ENCODE peak calls at places on chromosomes 4 and X, in six cellular contexts. G is left lung, A is GM23338, Y is right atrium auricular region, Q is lower lobe of right lung, R is neural progenitor cell. N is an unnamed sample.
A peak's percentile ranks its signal among the peaks of the same experiment; 100 is the strongest.

GRCh38 chrX:98379134-98379533 is 1495.4 kb downstream of the RPA4 start:
- DNase-seq in G (no peak), Y (no peak), R (no peak), Q (no peak), A (peak; percentile 22), N (no peak)

GRCh38 chrX:130933358-130933757 is 30.3 kb upstream of the ENOX2 start:
- DNase-seq in Y (no peak), R (no peak), G (no peak), A (no peak), Q (no peak), N (no peak)

GRCh38 chr4:136927172-136927571 is 605.1 kb downstream of the PCDH18 start:
- DNase-seq in Q (no peak), G (no peak), Y (no peak), A (no peak), R (no peak), N (no peak)

GRCh38 chr4:176400816-176401461 is 81.2 kb downstream of the SPCS3 start:
- DNase-seq in G (no peak), Q (no peak), A (no peak), Y (no peak), R (no peak), N (no peak)

GRCh38 chr4:70575964-70576363 is 16.1 kb upstream of the AMBN start:
- DNase-seq in R (no peak), A (no peak), Y (no peak), G (no peak), Q (no peak), N (no peak)

GRCh38 chr4:41590591-41590990 is 52.6 kb downstream of the LIMCH1 start:
- DNase-seq in A (no peak), G (no peak), R (no peak), Q (no peak), Y (no peak), N (no peak)

GRCh38 chr4:131584587-131584986 is 1564.5 kb upstream of the PCDH10 start:
- DNase-seq in R (no peak), G (no peak), Q (no peak), Y (no peak), A (no peak), N (no peak)

GRCh38 chrX:25020391-25021131 is 4.8 kb upstream of the ARX start:
- DNase-seq in G (no peak), A (peak; percentile 68), R (peak; percentile 90), Q (no peak), Y (no peak), N (no peak)

GRCh38 chrX:13899607-13900006 is 82.7 kb upstream of the GPM6B start:
- DNase-seq in R (no peak), Y (no peak), Q (no peak), A (no peak), G (no peak), N (no peak)

GRCh38 chr4:121952290-121952689 is 430 bp upstream of the TRPC3 start:
- DNase-seq in Y (no peak), R (no peak), G (no peak), A (peak; percentile 13), Q (no peak), N (no peak)

GRCh38 chr4:67333663-67334062 is 211.6 kb downstream of the CENPC start:
- DNase-seq in Y (no peak), Q (no peak), A (no peak), G (no peak), R (no peak), N (no peak)

GRCh38 chrX:71652405-71652804 is 14.9 kb upstream of the LOC101059915 start:
- DNase-seq in A (peak; percentile 62), Y (no peak), R (peak; percentile 61), Q (no peak), G (no peak), N (no peak)

GRCh38 chr4:11623726-11624037 is 195.0 kb upstream of the HS3ST1 start:
- DNase-seq in G (no peak), Q (no peak), R (peak; percentile 54), Y (no peak), A (peak; percentile 72), N (peak; percentile 26)

GRCh38 chr4:152037435-152037834 is 276.6 kb upstream of the GATB start:
- DNase-seq in Y (no peak), Q (no peak), G (no peak), R (no peak), A (no peak), N (no peak)

GRCh38 chr4:8762951-8763735 is 108.5 kb downstream of the HMX1 start:
- DNase-seq in Y (no peak), G (peak; percentile 47), R (no peak), A (no peak), Q (peak; percentile 23), N (peak; percentile 25)

GRCh38 chrX:96576358-96576757 is 108.3 kb upstream of the DIAPH2 start:
- DNase-seq in Q (no peak), A (no peak), R (no peak), G (no peak), Y (no peak), N (no peak)

DNA sequence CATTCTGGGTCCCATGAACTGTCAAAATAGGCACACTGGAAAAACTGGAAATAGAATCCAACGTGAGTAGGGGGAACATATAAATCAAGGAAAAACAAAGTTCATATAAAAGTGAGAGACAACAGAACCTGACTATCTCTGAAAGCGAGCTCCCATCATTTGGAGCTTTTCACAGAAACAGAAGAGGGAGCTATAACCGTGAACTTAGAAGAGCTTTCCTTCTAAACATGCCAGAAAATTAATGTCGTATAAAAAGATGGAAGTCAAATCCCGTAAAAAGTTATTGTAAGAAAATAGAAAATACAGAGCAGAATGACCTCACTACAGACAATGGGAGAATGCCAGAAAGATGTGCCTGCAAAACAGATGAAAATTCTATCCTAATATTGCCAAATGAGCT is 23.9 kb upstream of the HSD17B10 start:
- DNase-seq in R (no peak), A (no peak), Q (no peak), G (no peak), Y (no peak), N (no peak)
- TF ChIP-seq CTCF in R (no peak), A (peak; percentile 31), Q (no peak), G (no peak), Y (no peak), N (no peak)

GRCh38 chr4:153794001-153794400 is 5.1 kb upstream of the SFRP2 start:
- DNase-seq in G (no peak), A (no peak), R (no peak), Q (no peak), Y (no peak), N (no peak)
- H3K27me3 ChIP-seq in G (peaks cover 91% of the 10 kb centered on the region), A (peaks cover 8% of the 10 kb centered on the region), R (peaks cover 7% of the 10 kb centered on the region), Q (peaks cover 65% of the 10 kb centered on the region), Y (peaks cover 27% of the 10 kb centered on the region), N (peaks cover 52% of the 10 kb centered on the region)

DNA sequence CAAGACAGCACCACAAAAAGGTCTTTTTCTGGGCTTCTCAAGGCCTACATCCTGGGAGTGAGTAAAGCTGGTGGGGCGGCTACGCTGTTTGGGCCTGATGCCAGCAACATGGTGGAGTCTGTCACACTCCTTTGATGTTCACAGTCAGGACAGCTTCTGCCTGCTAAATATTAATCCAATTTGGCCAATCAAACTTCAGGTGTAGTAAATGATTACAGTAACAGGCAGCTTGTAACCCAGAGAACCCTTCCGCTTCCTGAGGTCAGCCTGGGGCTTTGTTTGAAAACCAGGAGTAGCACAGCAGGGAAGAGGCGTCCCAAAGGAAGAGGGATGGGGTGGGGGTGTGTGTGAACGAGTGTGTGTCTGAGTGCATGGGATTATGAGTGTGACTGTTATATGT is 220.4 kb downstream of the MAML3 start:
- DNase-seq in Q (no peak), A (peak; percentile 39), Y (no peak), G (no peak), R (no peak), N (no peak)
- H3K4me3 ChIP-seq in Q (no peak overlapping the region), A (no peak overlapping the region), Y (no peak overlapping the region), G (no peak overlapping the region), R (no peak overlapping the region), N (no peak overlapping the region)

GRCh38 chr4:7156273-7157139 is 35.8 kb upstream of the SORCS2 start:
- DNase-seq in Q (peak; percentile 1), R (peak; percentile 73), G (peak; percentile 1), Y (no peak), A (peak; percentile 73), N (peak; percentile 66)
- TF ChIP-seq CTCF in Q (peak; percentile 60), R (peak; percentile 57), G (peak; percentile 47), Y (peak; percentile 43), A (peak; percentile 48), N (peak; percentile 29)

GRCh38 chr4:1152284-1152683 is 20.1 kb downstream of the SPON2 start:
- DNase-seq in A (no peak), Q (no peak), G (no peak), Y (no peak), R (no peak), N (no peak)

GRCh38 chr4:1155314-1155713 is 17.1 kb downstream of the SPON2 start:
- DNase-seq in R (no peak), Y (no peak), G (no peak), Q (no peak), A (no peak), N (no peak)

GRCh38 chr4:1153567-1154090 is 18.8 kb downstream of the SPON2 start:
- DNase-seq in A (no peak), G (no peak), R (no peak), Q (no peak), Y (no peak), N (no peak)

GRCh38 chr4:1154523-1155182 is 17.7 kb downstream of the SPON2 start:
- DNase-seq in Q (peak; percentile 58), R (no peak), A (no peak), G (peak; percentile 31), Y (no peak), N (no peak)

GRCh38 chr4:1154126-1154522 is 18.3 kb downstream of the SPON2 start:
- DNase-seq in Y (no peak), A (no peak), Q (no peak), R (no peak), G (no peak), N (no peak)
- H3K27me3 ChIP-seq in Y (no peaks in the 10 kb centered on the region), A (no peaks in the 10 kb centered on the region), Q (no peaks in the 10 kb centered on the region), R (peaks cover 66% of the 10 kb centered on the region), G (peaks cover 7% of the 10 kb centered on the region), N (no peaks in the 10 kb centered on the region)

DNA sequence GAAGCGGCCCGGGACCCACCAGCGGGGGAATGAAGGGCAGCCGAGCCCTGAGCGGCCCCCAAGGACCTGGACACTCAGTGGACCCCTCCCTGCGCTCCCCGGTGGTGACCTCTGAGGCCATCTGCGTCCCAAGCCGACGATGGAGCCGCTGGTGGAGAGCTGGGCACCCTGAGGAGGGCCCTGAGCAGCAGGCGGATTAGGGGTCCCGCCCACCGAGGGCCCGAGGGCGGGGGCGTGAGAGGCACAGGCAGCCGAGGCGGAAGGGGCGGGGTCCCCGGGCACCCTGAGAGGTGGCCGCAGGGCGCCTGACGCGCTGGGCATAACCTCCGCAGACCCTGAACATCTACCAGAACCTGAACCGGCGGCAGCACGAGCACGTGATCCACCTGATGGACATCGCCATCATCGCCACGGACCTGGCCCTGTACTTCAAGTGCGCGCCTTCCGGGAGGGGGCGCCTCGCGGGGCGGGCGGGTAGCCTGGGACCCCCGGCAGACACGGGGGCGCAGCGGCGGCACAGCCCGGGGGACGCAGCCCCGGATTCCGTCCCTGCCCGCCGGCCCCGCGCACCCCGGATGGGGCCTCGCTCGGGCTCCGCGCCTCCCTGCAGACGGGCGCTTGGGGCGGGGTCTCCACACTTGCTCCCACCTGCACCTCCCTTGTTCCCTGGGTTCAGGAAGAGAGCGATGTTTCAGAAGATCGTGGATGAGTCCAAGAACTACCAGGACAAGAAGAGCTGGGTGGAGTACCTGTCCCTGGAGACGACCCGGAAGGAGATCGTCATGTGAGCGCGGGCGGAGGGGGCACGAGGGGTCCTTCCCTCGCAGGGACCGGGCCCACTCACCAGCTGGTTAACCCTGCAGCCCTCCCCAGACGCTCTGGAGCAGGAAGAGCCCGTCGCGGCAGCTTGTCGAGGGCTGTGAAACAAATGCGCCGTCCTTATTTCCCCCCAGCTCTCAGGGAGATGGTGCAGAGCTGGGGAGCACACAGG is 10.3 kb downstream of the ATP5ME start:
- DNase-seq in G (peak; percentile 92), R (peak; percentile 83), Y (no peak), A (peak; percentile 84), Q (peak; percentile 86), N (no peak)
- H3K4me3 ChIP-seq in G (peak overlapping the region; percentile 60), R (peak overlapping the region; percentile 63), Y (peak overlapping the region; percentile 74), A (peak overlapping the region; percentile 87), Q (peak overlapping the region; percentile 81), N (peak overlapping the region; percentile 62)

GRCh38 chrX:11781734-11782370 is 23.8 kb downstream of the MSL3 start:
- DNase-seq in G (no peak), Q (no peak), R (no peak), A (no peak), Y (no peak), N (no peak)
- TF ChIP-seq CTCF in G (no peak), Q (no peak), R (no peak), A (no peak), Y (no peak), N (no peak)